ENCODE peak calls at places on chromosomes 13 and 19, in seven cellular contexts. B is GM12891, X is transverse colon, C is SK-N-SH, P is breast epithelium, Q is sigmoid colon, A is GM23338. U is an unnamed sample.

GRCh38 chr13:74987124-74987690 is 494.8 kb downstream of the TBC1D4 start:
- DNase-seq in B (no peak), X (no peak), C (no peak), P (no peak), Q (no peak), A (no peak), U (no peak)

GRCh38 chr13:72952529-72953141 is 106.2 kb upstream of the KLF5 start:
- DNase-seq in B (no peak), X (no peak), C (no peak), P (no peak), Q (no peak), A (peak), U (no peak)

GRCh38 chr19:45886427-45887310 is 728 bp upstream of the IRF2BP1 start:
- DNase-seq in B (peak), X (peak), C (peak), P (peak), Q (peak), A (peak), U (peak)

GRCh38 chr19:9641810-9642209 is 20.8 kb upstream of the ZNF561 start:
- DNase-seq in B (no peak), X (no peak), C (no peak), P (no peak), Q (no peak), A (peak), U (no peak)

GRCh38 chr13:42970824-42971669 is 21.0 kb downstream of the EPSTI1 start:
- DNase-seq in B (no peak), X (peak), C (peak), P (no peak), Q (no peak), A (peak), U (peak)

GRCh38 chr19:3335431-3336350 is 30.7 kb upstream of the NFIC start:
- DNase-seq in B (no peak), X (peak), C (no peak), P (no peak), Q (peak), A (no peak), U (no peak)

GRCh38 chr19:33409035-33409434 is 35.5 kb downstream of the CEBPG start:
- DNase-seq in B (no peak), X (no peak), C (peak), P (no peak), Q (peak), A (no peak), U (no peak)

GRCh38 chr13:51912091-51912490 is 50.3 kb downstream of the CCDC70 start:
- DNase-seq in B (no peak), X (no peak), C (no peak), P (peak), Q (no peak), A (no peak), U (peak)

GRCh38 chr13:53405616-53406015 is 377.0 kb downstream of the OLFM4 start:
- DNase-seq in B (no peak), X (no peak), C (peak), P (no peak), Q (no peak), A (peak), U (peak)

GRCh38 chr19:38039966-38040365 is 133.0 kb downstream of the SIPA1L3 start:
- DNase-seq in B (no peak), X (no peak), C (no peak), P (no peak), Q (no peak), A (no peak), U (no peak)

GRCh38 chr19:3263866-3264265 is 39.4 kb downstream of the CELF5 start:
- DNase-seq in B (no peak), X (no peak), C (no peak), P (no peak), Q (no peak), A (no peak), U (no peak)

GRCh38 chr19:5990289-5990797 is 12.4 kb upstream of the RANBP3 start:
- DNase-seq in B (no peak), X (no peak), C (no peak), P (no peak), Q (no peak), A (peak), U (no peak)

GRCh38 chr13:104773775-104774174 is 1707.6 kb upstream of the SLC10A2 start:
- DNase-seq in B (no peak), X (no peak), C (peak), P (no peak), Q (no peak), A (peak), U (no peak)

GRCh38 chr19:47272448-47273312 is 2.0 kb upstream of the INAFM1 start:
- DNase-seq in B (peak), X (peak), C (no peak), P (peak), Q (peak), A (peak), U (no peak)

GRCh38 chr13:113836917-113837553 is 26.8 kb downstream of the GAS6 start:
- DNase-seq in B (no peak), X (no peak), C (peak), P (peak), Q (peak), A (no peak), U (no peak)

GRCh38 chr19:34335914-34336313 is 29.1 kb upstream of the GPI start:
- DNase-seq in B (no peak), X (no peak), C (no peak), P (no peak), Q (no peak), A (no peak), U (no peak)

GRCh38 chr19:6126335-6126974 is 9.0 kb upstream of the ACSBG2 start:
- DNase-seq in B (no peak), X (no peak), C (peak), P (no peak), Q (no peak), A (peak), U (no peak)

GRCh38 chr19:36573948-36574726 is 1.0 kb upstream of the ZNF529 start:
- DNase-seq in B (peak), X (peak), C (no peak), P (no peak), Q (no peak), A (peak), U (peak)

GRCh38 chr13:109646423-109646822 is 140.0 kb downstream of the IRS2 start:
- DNase-seq in B (peak), X (no peak), C (no peak), P (no peak), Q (no peak), A (no peak), U (no peak)

GRCh38 chr19:7159105-7159933 is 89.8 kb downstream of the ZNF557 start:
- DNase-seq in B (no peak), X (peak), C (no peak), P (no peak), Q (peak), A (no peak), U (no peak)

GRCh38 chr13:43986395-43986794 is 106.7 kb downstream of the LACC1 start:
- DNase-seq in B (no peak), X (no peak), C (no peak), P (no peak), Q (no peak), A (no peak), U (no peak)

GRCh38 chr19:5995606-5996005 is 17.7 kb upstream of the RANBP3 start:
- DNase-seq in B (no peak), X (no peak), C (no peak), P (no peak), Q (no peak), A (no peak), U (no peak)

GRCh38 chr13:89900104-89900760 is 1447.3 kb upstream of the MIR17HG start:
- DNase-seq in B (no peak), X (no peak), C (no peak), P (no peak), Q (no peak), A (no peak), U (no peak)

GRCh38 chr19:45250832-45251451 is at the start of gene MARK4:
- DNase-seq in B (peak), X (peak), C (peak), P (peak), Q (peak), A (peak), U (peak)

GRCh38 chr13:32811297-32811800 is 204.9 kb upstream of the KL start:
- DNase-seq in B (peak), X (peak), C (no peak), P (no peak), Q (no peak), A (no peak), U (no peak)

GRCh38 chr19:10861118-10861651 is 10.2 kb upstream of the CARM1 start:
- DNase-seq in B (no peak), X (peak), C (no peak), P (no peak), Q (no peak), A (peak), U (peak)

GRCh38 chr19:56294557-56294956 is 20.1 kb downstream of the ZSCAN5A start:
- DNase-seq in B (no peak), X (no peak), C (no peak), P (no peak), Q (no peak), A (no peak), U (no peak)

GRCh38 chr13:51726446-51727185 is 77.3 kb downstream of the DHRS12 start:
- DNase-seq in B (no peak), X (no peak), C (no peak), P (no peak), Q (no peak), A (no peak), U (no peak)

GRCh38 chr19:19434483-19435045 is 29.1 kb downstream of the GATAD2A start:
- DNase-seq in B (no peak), X (no peak), C (no peak), P (no peak), Q (peak), A (no peak), U (no peak)

GRCh38 chr13:113816248-113816924 is 47.5 kb downstream of the GAS6 start:
- DNase-seq in B (no peak), X (no peak), C (no peak), P (no peak), Q (no peak), A (no peak), U (peak)

GRCh38 chr13:100301418-100301817 is 212.5 kb downstream of the PCCA start:
- DNase-seq in B (no peak), X (no peak), C (peak), P (no peak), Q (no peak), A (no peak), U (no peak)

GRCh38 chr19:34310494-34310981 is 54.5 kb upstream of the GPI start:
- DNase-seq in B (no peak), X (peak), C (no peak), P (peak), Q (peak), A (no peak), U (no peak)

DNA sequence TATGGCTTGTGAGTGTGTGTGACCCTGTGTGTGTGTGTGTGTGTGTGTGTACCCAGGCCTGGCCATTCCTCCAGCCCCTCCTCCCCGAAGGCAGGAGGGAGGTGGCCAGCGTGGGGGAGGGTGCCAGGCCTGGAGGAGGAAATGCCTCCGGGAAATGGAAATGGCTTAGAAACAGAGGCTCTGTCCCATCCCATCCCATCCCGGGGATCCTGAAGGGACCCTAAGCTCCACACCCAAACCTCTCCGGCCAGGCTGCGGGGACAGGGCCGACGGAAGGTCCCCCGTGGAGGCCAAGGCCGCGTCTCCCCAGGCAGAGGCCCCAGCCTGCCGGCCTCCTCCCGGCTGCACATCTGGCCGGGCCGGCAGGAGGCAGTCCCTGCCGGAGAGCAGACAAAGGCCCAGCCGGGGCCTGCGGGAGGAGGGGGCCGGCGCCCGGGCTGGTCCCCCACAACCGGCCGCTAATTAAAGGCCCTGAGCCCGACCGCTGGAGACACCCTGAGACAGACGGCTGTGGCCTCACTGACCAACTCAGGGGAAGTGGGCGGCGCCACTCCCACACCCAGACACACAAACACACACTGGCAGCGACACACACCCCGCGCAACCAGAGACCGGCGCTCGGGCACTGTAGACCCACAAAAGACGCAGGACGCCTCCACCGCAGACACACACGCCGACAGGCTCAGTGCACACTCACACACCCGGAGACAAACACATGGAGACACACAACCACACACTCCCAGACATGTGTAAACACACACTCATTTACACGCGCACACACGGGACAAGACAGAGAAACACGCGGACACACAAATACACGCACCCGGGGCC is 1.1 kb downstream of the ADAMTS10 start:
- DNase-seq in B (no peak), X (peak), C (peak), P (no peak), Q (peak), A (peak), U (peak)
- TF ChIP-seq POLR2AphosphoS5 in B (no peak), X (no peak), C (no peak), P (no peak), Q (peak), A (peak), U (peak)

DNA sequence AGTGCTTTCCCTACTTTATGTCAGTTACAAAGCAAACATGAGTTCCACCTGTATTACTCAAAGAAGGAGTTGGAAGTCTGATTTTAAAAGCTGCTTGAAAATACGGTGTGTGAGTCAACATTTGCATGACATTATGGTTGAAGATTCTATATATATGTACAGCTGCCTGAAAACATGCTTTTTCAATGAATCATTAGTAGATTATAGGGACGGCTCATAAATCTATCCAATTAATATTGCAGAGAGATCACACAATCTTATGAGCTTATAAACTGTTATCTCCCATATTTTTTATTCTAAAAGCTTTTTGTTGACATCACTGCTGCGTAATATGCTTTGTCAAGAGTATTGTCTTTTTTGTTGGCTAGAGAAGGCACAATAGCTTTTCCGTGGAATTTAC is 873.8 kb downstream of the SLITRK6 start:
- DNase-seq in B (no peak), X (no peak), C (no peak), P (no peak), Q (no peak), A (no peak), U (no peak)
- TF ChIP-seq POLR2AphosphoS5 in B (no peak), X (no peak), C (peak), P (no peak), Q (no peak), A (no peak), U (no peak)

DNA sequence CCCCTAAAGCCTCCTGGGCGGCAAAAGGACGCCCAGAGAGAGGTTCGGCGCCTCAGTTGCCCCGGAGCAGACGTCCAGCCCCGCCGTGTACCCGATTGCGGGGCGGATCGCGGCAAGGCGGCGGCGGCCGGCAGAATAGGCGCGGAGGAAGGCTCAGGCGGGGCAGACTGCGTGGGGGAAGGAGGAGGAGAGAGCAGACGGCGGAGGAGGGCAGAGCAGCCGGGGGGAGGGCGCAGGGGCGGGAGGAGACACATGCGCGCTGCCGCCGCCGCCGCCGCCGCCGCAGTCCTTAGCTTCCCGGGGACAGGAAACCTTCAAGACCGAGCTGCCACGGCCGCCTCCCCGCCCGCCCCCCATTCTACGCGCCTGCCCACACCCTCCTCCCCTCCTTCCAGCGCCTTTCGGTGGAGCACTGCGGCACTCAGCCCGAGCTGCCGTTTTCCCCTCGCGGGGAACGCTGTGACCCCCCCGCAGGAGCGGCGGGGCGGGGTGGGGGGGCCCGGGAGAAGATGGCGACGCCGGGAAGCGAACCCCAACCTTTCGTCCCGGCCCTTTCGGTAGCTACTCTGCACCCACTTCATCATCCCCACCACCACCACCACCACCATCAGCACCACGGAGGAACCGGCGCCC is at the start of gene LRCH1:
- DNase-seq in B (peak), X (peak), C (peak), P (peak), Q (peak), A (peak), U (peak)
- TF ChIP-seq POLR2AphosphoS5 in B (no peak), X (peak), C (no peak), P (no peak), Q (peak), A (peak), U (no peak)

DNA sequence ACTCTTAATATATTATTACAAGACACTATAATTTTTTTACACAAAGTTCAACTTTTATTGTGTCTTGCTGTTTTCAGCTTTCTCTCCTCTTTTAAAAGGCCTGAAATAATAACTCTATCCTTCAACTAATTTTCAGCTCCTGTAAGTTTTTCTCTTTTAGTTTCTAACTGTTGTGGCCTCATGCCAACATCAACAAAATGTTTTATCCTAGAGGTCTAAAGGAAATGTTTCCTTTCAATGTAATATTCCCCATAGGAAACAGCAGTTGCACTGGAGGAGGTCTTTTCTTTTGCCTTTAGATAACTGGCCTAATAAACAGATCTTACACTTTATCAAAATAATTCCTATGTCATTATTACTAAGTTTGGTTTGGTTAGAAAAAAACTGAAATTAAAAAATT is 8.5 kb upstream of the ZNF616 start:
- DNase-seq in B (no peak), X (no peak), C (no peak), P (no peak), Q (no peak), A (no peak), U (no peak)
- TF ChIP-seq POLR2AphosphoS5 in B (no peak), X (no peak), C (no peak), P (no peak), Q (no peak), A (no peak), U (no peak)